ENCODE peak calls at places on chromosomes 5 and 9, in seven cellular contexts. One of them, this sample, is unnamed.

GRCh38 chr9:76688471-76689238 is 75.6 kb upstream of the PCA3 start:
- DNase-seq in adrenal gland: no peak
- DNase-seq in suprapubic skin: no peak
- DNase-seq in heart left ventricle: no peak
- DNase-seq in aorta: no peak
- DNase-seq in caudate nucleus: no peak
- DNase-seq in neural progenitor cell: no peak
- DNase-seq in this sample: no peak

GRCh38 chr5:88732181-88732633 is 150.8 kb downstream of the MEF2C start:
- DNase-seq in adrenal gland: peak; percentile 64
- DNase-seq in suprapubic skin: peak; percentile 62
- DNase-seq in heart left ventricle: peak; percentile 45
- DNase-seq in aorta: peak; percentile 85
- DNase-seq in caudate nucleus: no peak
- DNase-seq in neural progenitor cell: no peak
- DNase-seq in this sample: no peak

GRCh38 chr9:136546697-136547481 is 1.0 kb upstream of the NOTCH1 start:
- DNase-seq in adrenal gland: peak; percentile 75
- DNase-seq in suprapubic skin: peak; percentile 85
- DNase-seq in heart left ventricle: peak; percentile 82
- DNase-seq in aorta: peak; percentile 86
- DNase-seq in caudate nucleus: no peak
- DNase-seq in neural progenitor cell: peak; percentile 64
- DNase-seq in this sample: peak; percentile 35

GRCh38 chr9:97696025-97696822 is 916 bp downstream of the XPA start:
- DNase-seq in adrenal gland: no peak
- DNase-seq in suprapubic skin: no peak
- DNase-seq in heart left ventricle: no peak
- DNase-seq in aorta: no peak
- DNase-seq in caudate nucleus: no peak
- DNase-seq in neural progenitor cell: no peak
- DNase-seq in this sample: no peak

GRCh38 chr5:149982505-149982904 is 17.9 kb downstream of the TIGD6 start:
- DNase-seq in adrenal gland: no peak
- DNase-seq in suprapubic skin: no peak
- DNase-seq in heart left ventricle: no peak
- DNase-seq in aorta: no peak
- DNase-seq in caudate nucleus: no peak
- DNase-seq in neural progenitor cell: no peak
- DNase-seq in this sample: no peak

GRCh38 chr9:98222885-98223640 is 30.6 kb upstream of the CORO2A start:
- DNase-seq in adrenal gland: no peak
- DNase-seq in suprapubic skin: no peak
- DNase-seq in heart left ventricle: no peak
- DNase-seq in aorta: peak; percentile 40
- DNase-seq in caudate nucleus: no peak
- DNase-seq in neural progenitor cell: no peak
- DNase-seq in this sample: no peak

GRCh38 chr9:90846770-90847419 is 45.3 kb downstream of the SYK start:
- DNase-seq in adrenal gland: no peak
- DNase-seq in suprapubic skin: no peak
- DNase-seq in heart left ventricle: no peak
- DNase-seq in aorta: no peak
- DNase-seq in caudate nucleus: no peak
- DNase-seq in neural progenitor cell: no peak
- DNase-seq in this sample: no peak

GRCh38 chr9:110922145-110922544 is 116.1 kb downstream of the LPAR1 start:
- DNase-seq in adrenal gland: no peak
- DNase-seq in suprapubic skin: no peak
- DNase-seq in heart left ventricle: no peak
- DNase-seq in aorta: no peak
- DNase-seq in caudate nucleus: no peak
- DNase-seq in neural progenitor cell: no peak
- DNase-seq in this sample: no peak

GRCh38 chr5:59173568-59173967 is 590.7 kb downstream of the RAB3C start:
- DNase-seq in adrenal gland: no peak
- DNase-seq in suprapubic skin: no peak
- DNase-seq in heart left ventricle: no peak
- DNase-seq in aorta: no peak
- DNase-seq in caudate nucleus: no peak
- DNase-seq in neural progenitor cell: no peak
- DNase-seq in this sample: no peak

GRCh38 chr9:642014-642413 is 199.5 kb upstream of the DMRT1 start:
- DNase-seq in adrenal gland: no peak
- DNase-seq in suprapubic skin: no peak
- DNase-seq in heart left ventricle: no peak
- DNase-seq in aorta: no peak
- DNase-seq in caudate nucleus: no peak
- DNase-seq in neural progenitor cell: peak; percentile 42
- DNase-seq in this sample: no peak

GRCh38 chr5:95892784-95893354 is 68.8 kb downstream of the ELL2 start:
- DNase-seq in adrenal gland: no peak
- DNase-seq in suprapubic skin: no peak
- DNase-seq in heart left ventricle: no peak
- DNase-seq in aorta: no peak
- DNase-seq in caudate nucleus: peak; percentile 32
- DNase-seq in neural progenitor cell: peak; percentile 42
- DNase-seq in this sample: peak; percentile 12

GRCh38 chr5:45399041-45399440 is 297.1 kb downstream of the HCN1 start:
- DNase-seq in adrenal gland: no peak
- DNase-seq in suprapubic skin: no peak
- DNase-seq in heart left ventricle: no peak
- DNase-seq in aorta: no peak
- DNase-seq in caudate nucleus: no peak
- DNase-seq in neural progenitor cell: peak; percentile 35
- DNase-seq in this sample: no peak

GRCh38 chr9:69332067-69332685 is 7.2 kb downstream of the ENTREP1 start:
- DNase-seq in adrenal gland: no peak
- DNase-seq in suprapubic skin: no peak
- DNase-seq in heart left ventricle: no peak
- DNase-seq in aorta: no peak
- DNase-seq in caudate nucleus: no peak
- DNase-seq in neural progenitor cell: no peak
- DNase-seq in this sample: no peak

GRCh38 chr5:80225954-80226353 is 29.9 kb downstream of the SERINC5 start:
- DNase-seq in adrenal gland: no peak
- DNase-seq in suprapubic skin: no peak
- DNase-seq in heart left ventricle: no peak
- DNase-seq in aorta: no peak
- DNase-seq in caudate nucleus: no peak
- DNase-seq in neural progenitor cell: no peak
- DNase-seq in this sample: no peak

GRCh38 chr9:132500193-132500592 is 82.2 kb upstream of the BARHL1 start:
- DNase-seq in adrenal gland: no peak
- DNase-seq in suprapubic skin: no peak
- DNase-seq in heart left ventricle: no peak
- DNase-seq in aorta: no peak
- DNase-seq in caudate nucleus: no peak
- DNase-seq in neural progenitor cell: no peak
- DNase-seq in this sample: no peak

GRCh38 chr5:140553657-140554056 is 3.6 kb downstream of the SRA1 start:
- DNase-seq in adrenal gland: no peak
- DNase-seq in suprapubic skin: no peak
- DNase-seq in heart left ventricle: no peak
- DNase-seq in aorta: no peak
- DNase-seq in caudate nucleus: no peak
- DNase-seq in neural progenitor cell: no peak
- DNase-seq in this sample: no peak
- H3K27ac ChIP-seq in adrenal gland: no peak overlapping the region
- H3K27ac ChIP-seq in suprapubic skin: no peak overlapping the region
- H3K27ac ChIP-seq in heart left ventricle: peak overlapping the region; percentile 12
- H3K27ac ChIP-seq in aorta: no peak overlapping the region
- H3K27ac ChIP-seq in caudate nucleus: no peak overlapping the region
- H3K27ac ChIP-seq in neural progenitor cell: no peak overlapping the region
- H3K27ac ChIP-seq in this sample: no peak overlapping the region

DNA sequence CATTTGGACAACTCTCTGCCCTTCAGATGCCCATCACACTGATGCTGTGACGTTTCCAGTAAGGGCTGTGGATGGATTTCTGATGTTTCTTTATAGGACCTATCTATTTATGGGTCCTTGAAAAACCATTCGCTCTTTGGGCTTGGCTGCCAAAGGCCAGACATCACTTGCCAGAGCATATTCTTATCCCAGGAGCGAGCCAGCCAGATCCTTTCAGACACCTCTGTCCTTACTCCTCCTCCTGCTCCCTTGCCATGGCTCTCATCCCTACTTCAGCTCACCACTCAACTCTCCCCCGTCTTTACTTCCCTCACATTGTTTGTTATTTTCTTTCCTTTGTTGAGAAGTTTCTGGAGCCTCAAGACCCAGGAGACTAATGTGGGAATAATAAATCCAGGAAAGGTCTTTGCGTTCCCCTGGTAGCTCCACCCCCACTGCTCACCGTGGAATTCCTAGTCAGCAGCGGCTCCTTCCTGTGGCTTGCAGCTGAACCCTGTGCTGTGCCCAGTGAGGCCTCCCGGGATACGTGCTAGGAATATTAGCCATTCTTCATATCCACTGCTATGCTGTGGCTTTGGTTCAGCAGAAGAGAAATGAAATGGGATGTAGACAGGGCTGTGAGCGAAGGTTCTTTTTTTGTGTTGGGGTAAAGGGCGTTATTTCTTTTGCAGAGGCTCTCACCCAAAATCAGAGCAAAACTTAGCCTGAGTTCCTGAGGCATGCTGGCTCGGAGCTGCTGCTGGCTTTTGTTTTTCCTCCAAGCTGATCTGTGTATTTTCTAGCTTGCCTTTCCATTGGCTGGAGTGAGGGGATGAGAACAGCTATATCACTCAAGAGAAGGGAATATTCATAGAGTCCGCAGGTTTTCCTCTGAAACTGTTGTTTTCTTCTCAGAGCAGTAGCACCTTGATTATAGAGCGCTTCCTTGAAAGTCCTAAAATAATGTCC is 171.1 kb downstream of the SAXO1 start:
- DNase-seq in adrenal gland: no peak
- DNase-seq in suprapubic skin: no peak
- DNase-seq in heart left ventricle: peak; percentile 54
- DNase-seq in aorta: peak; percentile 85
- DNase-seq in caudate nucleus: no peak
- DNase-seq in neural progenitor cell: peak; percentile 36
- DNase-seq in this sample: no peak
- H3K27ac ChIP-seq in adrenal gland: no peak overlapping the region
- H3K27ac ChIP-seq in suprapubic skin: no peak overlapping the region
- H3K27ac ChIP-seq in heart left ventricle: peak overlapping the region; percentile 62
- H3K27ac ChIP-seq in aorta: peak overlapping the region; percentile 84
- H3K27ac ChIP-seq in caudate nucleus: peak overlapping the region; percentile 16
- H3K27ac ChIP-seq in neural progenitor cell: no peak overlapping the region
- H3K27ac ChIP-seq in this sample: no peak overlapping the region

GRCh38 chr5:175448276-175448675 is 4.3 kb upstream of the DRD1 start:
- DNase-seq in adrenal gland: no peak
- DNase-seq in suprapubic skin: no peak
- DNase-seq in heart left ventricle: no peak
- DNase-seq in aorta: no peak
- DNase-seq in caudate nucleus: no peak
- DNase-seq in neural progenitor cell: peak; percentile 58
- DNase-seq in this sample: no peak

GRCh38 chr5:175444060-175444904 is at the start of gene DRD1:
- DNase-seq in adrenal gland: peak; percentile 49
- DNase-seq in suprapubic skin: no peak
- DNase-seq in heart left ventricle: peak; percentile 32
- DNase-seq in aorta: peak; percentile 56
- DNase-seq in caudate nucleus: no peak
- DNase-seq in neural progenitor cell: peak; percentile 85
- DNase-seq in this sample: peak; percentile 39

GRCh38 chr5:175447571-175447970 is 3.6 kb upstream of the DRD1 start:
- DNase-seq in adrenal gland: no peak
- DNase-seq in suprapubic skin: no peak
- DNase-seq in heart left ventricle: no peak
- DNase-seq in aorta: no peak
- DNase-seq in caudate nucleus: no peak
- DNase-seq in neural progenitor cell: peak; percentile 32
- DNase-seq in this sample: no peak

GRCh38 chr5:175443514-175444059 is 395 bp downstream of the DRD1 start:
- DNase-seq in adrenal gland: no peak
- DNase-seq in suprapubic skin: no peak
- DNase-seq in heart left ventricle: no peak
- DNase-seq in aorta: no peak
- DNase-seq in caudate nucleus: no peak
- DNase-seq in neural progenitor cell: peak; percentile 46
- DNase-seq in this sample: no peak

DNA sequence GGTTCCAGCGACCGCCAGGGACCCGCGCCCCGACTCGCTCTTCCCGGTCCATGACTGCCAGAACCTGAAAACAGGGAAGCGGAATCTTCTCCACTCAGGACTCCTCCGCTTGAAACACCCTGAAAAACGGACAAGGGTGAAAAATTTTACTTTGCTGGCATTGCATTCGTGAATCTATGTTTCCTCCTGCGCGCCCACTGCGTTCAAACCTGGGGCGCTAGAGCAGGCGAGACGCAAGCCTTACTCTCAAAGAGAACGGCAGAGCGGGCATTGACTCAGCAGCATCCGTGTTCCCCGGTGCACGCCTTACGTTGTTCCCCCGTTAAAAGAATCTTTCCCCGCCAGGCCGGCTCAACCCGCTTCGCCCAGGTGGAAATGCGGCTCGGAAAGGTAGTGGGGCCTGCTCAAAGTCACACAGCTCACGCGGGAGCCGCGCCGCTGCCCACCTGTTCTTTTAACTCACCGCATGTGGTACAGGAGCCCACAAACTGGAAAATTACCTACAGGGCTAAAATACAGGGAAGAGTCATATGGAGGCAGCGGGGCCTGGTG is 999 bp upstream of the DRD1 start:
- DNase-seq in adrenal gland: no peak
- DNase-seq in suprapubic skin: no peak
- DNase-seq in heart left ventricle: no peak
- DNase-seq in aorta: no peak
- DNase-seq in caudate nucleus: no peak
- DNase-seq in neural progenitor cell: no peak
- DNase-seq in this sample: no peak
- H3K27ac ChIP-seq in adrenal gland: no peak overlapping the region
- H3K27ac ChIP-seq in suprapubic skin: no peak overlapping the region
- H3K27ac ChIP-seq in heart left ventricle: no peak overlapping the region
- H3K27ac ChIP-seq in aorta: no peak overlapping the region
- H3K27ac ChIP-seq in caudate nucleus: peak overlapping the region; percentile 48
- H3K27ac ChIP-seq in neural progenitor cell: no peak overlapping the region
- H3K27ac ChIP-seq in this sample: no peak overlapping the region

GRCh38 chr9:134522976-134523375 is 118.6 kb upstream of the COL5A1 start:
- DNase-seq in adrenal gland: no peak
- DNase-seq in suprapubic skin: no peak
- DNase-seq in heart left ventricle: no peak
- DNase-seq in aorta: no peak
- DNase-seq in caudate nucleus: no peak
- DNase-seq in neural progenitor cell: no peak
- DNase-seq in this sample: no peak

GRCh38 chr9:134525070-134525815 is 116.4 kb upstream of the COL5A1 start:
- DNase-seq in adrenal gland: no peak
- DNase-seq in suprapubic skin: no peak
- DNase-seq in heart left ventricle: no peak
- DNase-seq in aorta: no peak
- DNase-seq in caudate nucleus: no peak
- DNase-seq in neural progenitor cell: no peak
- DNase-seq in this sample: no peak

GRCh38 chr9:134525841-134526797 is 115.5 kb upstream of the COL5A1 start:
- DNase-seq in adrenal gland: no peak
- DNase-seq in suprapubic skin: no peak
- DNase-seq in heart left ventricle: peak; percentile 84
- DNase-seq in aorta: no peak
- DNase-seq in caudate nucleus: no peak
- DNase-seq in neural progenitor cell: no peak
- DNase-seq in this sample: no peak

GRCh38 chr9:134530724-134531123 is 110.9 kb upstream of the COL5A1 start:
- DNase-seq in adrenal gland: no peak
- DNase-seq in suprapubic skin: no peak
- DNase-seq in heart left ventricle: no peak
- DNase-seq in aorta: no peak
- DNase-seq in caudate nucleus: no peak
- DNase-seq in neural progenitor cell: no peak
- DNase-seq in this sample: no peak

GRCh38 chr9:134526798-134527492 is 114.7 kb upstream of the COL5A1 start:
- DNase-seq in adrenal gland: no peak
- DNase-seq in suprapubic skin: no peak
- DNase-seq in heart left ventricle: peak; percentile 59
- DNase-seq in aorta: no peak
- DNase-seq in caudate nucleus: no peak
- DNase-seq in neural progenitor cell: no peak
- DNase-seq in this sample: no peak
- H3K27ac ChIP-seq in adrenal gland: no peak overlapping the region
- H3K27ac ChIP-seq in suprapubic skin: peak overlapping the region; percentile 43
- H3K27ac ChIP-seq in heart left ventricle: peak overlapping the region; percentile 76
- H3K27ac ChIP-seq in aorta: no peak overlapping the region
- H3K27ac ChIP-seq in caudate nucleus: no peak overlapping the region
- H3K27ac ChIP-seq in neural progenitor cell: no peak overlapping the region
- H3K27ac ChIP-seq in this sample: no peak overlapping the region